ENCODE peak calls at places on chromosome 5, in four cellular contexts. L, O, J and V are unnamed samples.

GRCh38 chr5:72324186-72324825 is 4.1 kb downstream of the PTCD2 start:
- DNase-seq in L (no peak), O (no peak), J (no peak), V (peak)

GRCh38 chr5:170302729-170303501 is 5.3 kb upstream of the LCP2 start:
- DNase-seq in L (no peak), O (peak), J (no peak), V (no peak)

GRCh38 chr5:72246954-72247442 is 73.0 kb downstream of the MRPS27 start:
- DNase-seq in L (no peak), O (no peak), J (no peak), V (peak)

GRCh38 chr5:132446621-132447020 is 44.0 kb downstream of the IRF1 start:
- DNase-seq in L (no peak), O (no peak), J (peak), V (peak)

GRCh38 chr5:140073296-140073695 is 30.2 kb upstream of the NRG2 start:
- DNase-seq in L (no peak), O (no peak), J (no peak), V (peak)

GRCh38 chr5:178994580-178995340 is at the start of gene GRM6:
- DNase-seq in L (no peak), O (no peak), J (no peak), V (peak)

GRCh38 chr5:14778789-14779070 is 92.8 kb downstream of the ANKH start:
- DNase-seq in L (no peak), O (no peak), J (no peak), V (no peak)

GRCh38 chr5:132114150-132115121 is 40.8 kb downstream of the CSF2 start:
- DNase-seq in L (no peak), O (no peak), J (no peak), V (no peak)

GRCh38 chr5:41954286-41954685 is 29.2 kb downstream of the FBXO4 start:
- DNase-seq in L (no peak), O (no peak), J (no peak), V (no peak)

GRCh38 chr5:177982956-177983355 is 13.1 kb downstream of the PROP1 start:
- DNase-seq in L (no peak), O (no peak), J (no peak), V (no peak)

GRCh38 chr5:157750320-157750719 is 6.8 kb downstream of the LSM11 start:
- DNase-seq in L (no peak), O (no peak), J (no peak), V (peak)

GRCh38 chr5:95076395-95077165 is 208.3 kb downstream of the MCTP1 start:
- DNase-seq in L (no peak), O (no peak), J (no peak), V (no peak)

GRCh38 chr5:121987685-121988073 is 25.9 kb downstream of the SRFBP1 start:
- DNase-seq in L (no peak), O (no peak), J (no peak), V (peak)

GRCh38 chr5:169302046-169302445 is 1.1 kb upstream of the SLIT3 start:
- DNase-seq in L (no peak), O (no peak), J (no peak), V (no peak)